ENCODE peak calls at places on chromosomes 11 and 22, in four cellular contexts. N is heart right ventricle; O is CD8-positive, alpha-beta T cell; Y is MM.1S. H is an unnamed sample.

GRCh38 chr22:39284983-39285382 is 34.4 kb downstream of the RPL3 start:
- DNase-seq in N (no peak), O (no peak), Y (no peak), H (no peak)

GRCh38 chr11:60917267-60917666 is 3.3 kb downstream of the TMEM109 start:
- DNase-seq in N (no peak), O (no peak), Y (no peak), H (peak; percentile 89)

GRCh38 chr22:40654522-40655167 is 18.1 kb upstream of the MRTFA start:
- DNase-seq in N (peak; percentile 64), O (no peak), Y (no peak), H (no peak)

GRCh38 chr22:42074153-42074750 is at the start of gene PHETA2:
- DNase-seq in N (peak; percentile 68), O (peak; percentile 56), Y (no peak), H (peak; percentile 4)

GRCh38 chr22:50201191-50202129 is 649 bp downstream of the SELENOO start:
- DNase-seq in N (no peak), O (no peak), Y (no peak), H (no peak)

GRCh38 chr11:31069447-31070205 is 299.9 kb downstream of the DCDC1 start:
- DNase-seq in N (no peak), O (no peak), Y (no peak), H (no peak)

GRCh38 chr11:35491231-35491871 is 34.1 kb downstream of the PAMR1 start:
- DNase-seq in N (no peak), O (no peak), Y (no peak), H (peak; percentile 51)

GRCh38 chr11:118930152-118930712 is 4.5 kb upstream of the BCL9L start:
- DNase-seq in N (peak; percentile 77), O (peak; percentile 90), Y (peak; percentile 95), H (peak; percentile 90)

GRCh38 chr11:8748317-8748716 is 65.7 kb downstream of the RPL27A start:
- DNase-seq in N (no peak), O (no peak), Y (peak; percentile 36), H (no peak)
- H3K27ac ChIP-seq in N (no peak overlapping the region), O (no peak overlapping the region), Y (peak overlapping the region; percentile 82), H (no peak overlapping the region)

GRCh38 chr11:70848243-70848750 is 404.1 kb downstream of the SHANK2 start:
- DNase-seq in N (no peak), O (no peak), Y (no peak), H (no peak)

GRCh38 chr11:70844387-70844786 is 408.0 kb downstream of the SHANK2 start:
- DNase-seq in N (no peak), O (no peak), Y (no peak), H (no peak)

GRCh38 chr11:70845761-70846160 is 406.6 kb downstream of the SHANK2 start:
- DNase-seq in N (no peak), O (no peak), Y (no peak), H (no peak)

GRCh38 chr11:70849031-70849430 is 403.3 kb downstream of the SHANK2 start:
- DNase-seq in N (no peak), O (no peak), Y (no peak), H (no peak)

DNA sequence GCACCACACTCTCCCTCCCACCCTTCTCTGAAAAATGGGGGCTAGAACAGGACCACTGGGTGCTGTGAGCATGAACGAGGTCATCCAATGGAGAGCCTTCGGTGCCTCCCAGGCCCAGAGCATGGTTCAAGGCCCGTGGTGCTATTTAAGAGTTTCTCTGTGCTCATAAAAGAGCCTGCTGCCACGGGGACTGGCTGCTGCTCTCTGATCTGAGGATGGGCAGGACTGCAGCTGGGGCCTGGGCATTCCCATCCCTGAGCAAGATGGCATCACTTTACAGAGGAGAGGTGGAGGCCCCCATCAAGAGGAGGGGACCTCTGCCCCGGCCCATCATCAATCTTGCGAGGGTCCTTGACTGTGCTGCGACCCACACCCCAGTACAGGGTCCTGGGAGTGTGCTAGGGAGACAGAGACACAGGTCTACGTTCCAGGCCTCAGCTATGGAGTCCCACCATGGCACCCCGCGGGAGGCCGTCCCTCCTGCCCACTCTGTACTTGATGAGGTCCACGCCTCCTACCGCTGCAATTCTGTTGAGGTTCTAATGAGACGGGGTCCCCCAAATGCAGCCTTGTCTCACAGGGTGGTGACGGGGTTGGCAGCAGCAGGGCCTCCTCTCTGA is 405.5 kb downstream of the SHANK2 start:
- DNase-seq in N (no peak), O (no peak), Y (no peak), H (no peak)
- H3K27ac ChIP-seq in N (no peak overlapping the region), O (no peak overlapping the region), Y (no peak overlapping the region), H (no peak overlapping the region)

GRCh38 chr11:33869511-33870422 is 22.1 kb downstream of the LMO2 start:
- DNase-seq in N (peak; percentile 63), O (no peak), Y (peak; percentile 15), H (peak; percentile 9)
- H3K27ac ChIP-seq in N (peak overlapping the region; percentile 88), O (no peak overlapping the region), Y (no peak overlapping the region), H (no peak overlapping the region)

GRCh38 chr11:75436806-75437205 is 3.8 kb upstream of the KLHL35 start:
- DNase-seq in N (no peak), O (no peak), Y (no peak), H (no peak)

GRCh38 chr11:75440960-75441803 is 8.2 kb upstream of the KLHL35 start:
- DNase-seq in N (no peak), O (no peak), Y (no peak), H (peak; percentile 35)

GRCh38 chr11:75437966-75438659 is 5.1 kb upstream of the KLHL35 start:
- DNase-seq in N (no peak), O (no peak), Y (no peak), H (no peak)

GRCh38 chr11:75439495-75440120 is 6.6 kb upstream of the KLHL35 start:
- DNase-seq in N (no peak), O (no peak), Y (no peak), H (no peak)

GRCh38 chr11:75439026-75439425 is 6.0 kb upstream of the KLHL35 start:
- DNase-seq in N (no peak), O (no peak), Y (no peak), H (no peak)
- H3K27ac ChIP-seq in N (no peak overlapping the region), O (no peak overlapping the region), Y (no peak overlapping the region), H (no peak overlapping the region)

GRCh38 chr11:122323754-122324421 is 207.9 kb upstream of the BLID start:
- DNase-seq in N (no peak), O (no peak), Y (no peak), H (no peak)
- H3K27ac ChIP-seq in N (no peak overlapping the region), O (no peak overlapping the region), Y (no peak overlapping the region), H (no peak overlapping the region)

DNA sequence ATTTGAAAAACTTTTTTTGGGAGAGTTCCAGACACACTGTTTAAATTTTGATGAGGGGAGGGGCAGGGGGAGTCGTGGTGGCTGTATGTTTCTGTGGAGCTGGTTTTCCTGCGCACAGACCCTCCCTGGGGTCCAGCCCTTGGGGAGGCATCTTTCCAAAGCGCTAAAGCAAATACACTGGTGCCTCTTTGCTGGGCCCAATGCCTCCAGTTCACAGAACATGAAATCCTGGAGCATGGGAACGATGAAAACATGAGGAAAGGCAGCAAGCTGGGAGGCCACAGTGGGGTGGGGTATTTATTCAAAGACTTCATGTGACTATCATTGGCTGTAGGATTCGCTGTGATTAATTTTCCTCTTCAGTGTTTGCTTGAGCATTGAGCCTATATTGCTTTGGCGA is 135.3 kb downstream of the CCDC34 start:
- DNase-seq in N (no peak), O (no peak), Y (no peak), H (no peak)
- H3K27ac ChIP-seq in N (no peak overlapping the region), O (no peak overlapping the region), Y (no peak overlapping the region), H (peak overlapping the region; percentile 12)

DNA sequence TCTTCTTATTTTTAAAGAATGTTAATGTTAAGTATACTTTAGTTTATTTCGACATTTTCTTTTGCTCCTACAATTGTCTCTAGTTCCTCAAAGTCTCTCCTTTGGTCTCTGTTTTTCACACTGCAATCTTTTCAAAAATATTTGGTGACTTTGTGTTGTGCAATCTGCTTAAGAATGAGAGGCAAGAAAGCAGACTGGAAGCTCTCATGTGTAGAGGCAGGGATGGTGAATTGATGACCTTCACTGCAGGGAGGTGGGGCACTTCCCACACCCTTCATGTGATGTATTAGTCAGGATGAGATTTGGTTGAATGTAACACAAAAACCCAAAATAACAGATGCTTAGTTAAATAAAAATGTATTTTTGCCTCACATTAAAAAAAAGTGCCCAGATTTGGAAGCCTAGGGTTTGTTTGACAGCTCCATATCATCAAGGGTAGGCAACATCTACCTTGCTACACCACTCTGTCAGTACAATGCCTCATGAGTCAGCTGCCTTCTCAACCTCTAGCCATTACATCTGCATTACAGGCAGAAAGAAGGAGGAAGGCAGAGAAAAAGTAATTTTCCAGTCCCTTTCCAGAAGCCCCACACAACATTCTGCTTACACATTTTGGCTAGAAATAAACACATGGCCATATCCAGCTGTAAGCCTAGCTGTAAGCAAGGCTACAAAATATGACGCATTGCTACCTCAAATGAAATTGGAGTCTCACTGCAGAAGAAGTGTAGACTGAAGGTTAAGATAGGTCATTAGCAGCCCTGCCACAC is 3.8 kb upstream of the MMP27 start:
- DNase-seq in N (no peak), O (no peak), Y (no peak), H (no peak)
- H3K27ac ChIP-seq in N (no peak overlapping the region), O (no peak overlapping the region), Y (no peak overlapping the region), H (no peak overlapping the region)

DNA sequence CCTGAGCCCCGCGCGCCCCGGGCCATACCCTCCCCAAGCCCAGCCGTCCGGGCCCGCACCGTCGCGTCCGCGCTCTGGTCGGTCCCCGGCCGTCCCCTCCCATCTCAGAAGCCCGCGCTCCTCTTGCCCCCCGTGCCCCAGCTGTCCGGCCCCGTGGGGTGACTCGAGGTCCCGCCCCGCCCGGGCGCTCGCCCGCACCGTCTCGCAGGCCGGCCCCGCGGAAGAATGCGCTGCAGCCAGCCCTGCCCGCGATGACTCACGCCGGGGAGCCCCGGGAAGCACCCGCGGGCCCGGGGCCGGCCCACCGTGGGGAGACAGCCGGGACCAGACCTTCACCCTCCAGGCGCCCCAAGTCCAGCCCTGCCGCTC is 275 bp upstream of the PHLDA2 start:
- DNase-seq in N (peak; percentile 50), O (no peak), Y (no peak), H (peak; percentile 75)
- H3K27ac ChIP-seq in N (peak overlapping the region; percentile 10), O (no peak overlapping the region), Y (no peak overlapping the region), H (peak overlapping the region; percentile 89)

H was measured in foreskin keratinocyte.